ENCODE peak calls at places on chromosomes 13 and 19, in six cellular contexts. P, T, U, M, C and S are unnamed samples.
A peak's percentile ranks its signal among the peaks of the same experiment; 100 is the strongest.

GRCh38 chr19:46014534-46014933 is 8.3 kb downstream of the PGLYRP1 start:
- DNase-seq in C (no peak), P (no peak), U (no peak), T (no peak), M (no peak), S (no peak)

GRCh38 chr13:110017379-110017778 is 231.0 kb upstream of the IRS2 start:
- DNase-seq in P (no peak), C (peak; percentile 74), M (no peak), T (peak; percentile 89), U (no peak), S (peak; percentile 88)

GRCh38 chr13:73914119-73914518 is 220.1 kb downstream of the KLF12 start:
- DNase-seq in U (no peak), T (peak; percentile 70), P (no peak), C (no peak), M (no peak), S (no peak)

GRCh38 chr13:47813683-47814082 is 187.4 kb downstream of the SUCLA2 start:
- DNase-seq in T (no peak), M (no peak), U (no peak), C (no peak), P (no peak), S (no peak)

GRCh38 chr13:61873717-61874116 is 458.1 kb upstream of the PCDH20 start:
- DNase-seq in C (no peak), T (no peak), U (no peak), M (no peak), P (no peak), S (no peak)

GRCh38 chr19:51751655-51752054 is at the start of gene FPR1:
- DNase-seq in C (peak; percentile 55), T (no peak), P (no peak), U (no peak), M (no peak), S (peak; percentile 60)

GRCh38 chr13:66469745-66470144 is 760.4 kb downstream of the PCDH9 start:
- DNase-seq in M (no peak), U (peak; percentile 6), P (no peak), T (no peak), C (no peak), S (no peak)

GRCh38 chr13:110555601-110556223 is 5.8 kb downstream of the RAB20 start:
- DNase-seq in C (no peak), T (no peak), P (no peak), U (no peak), M (peak; percentile 23), S (peak; percentile 3)

GRCh38 chr19:54431255-54431838 is 16.1 kb downstream of the TTYH1 start:
- DNase-seq in P (no peak), M (no peak), C (peak; percentile 48), U (no peak), T (no peak), S (peak; percentile 96)

GRCh38 chr13:19075418-19075817 is 106.2 kb downstream of the TUBA3C start:
- DNase-seq in P (no peak), T (no peak), M (no peak), U (no peak), C (no peak), S (no peak)

GRCh38 chr19:6639439-6639838 is 30.5 kb downstream of the TNFSF14 start:
- DNase-seq in U (no peak), C (no peak), P (no peak), T (peak; percentile 50), M (no peak), S (peak; percentile 63)

GRCh38 chr13:111915104-111915551 is 151.8 kb upstream of the SOX1 start:
- DNase-seq in P (no peak), T (no peak), M (no peak), C (no peak), U (no peak), S (no peak)

GRCh38 chr13:64234255-64234654 is 2818.6 kb upstream of the PCDH20 start:
- DNase-seq in C (no peak), P (no peak), T (no peak), M (no peak), U (no peak), S (peak; percentile 39)

GRCh38 chr13:29362849-29363604 is 232.5 kb downstream of the SLC7A1 start:
- DNase-seq in U (peak; percentile 79), P (peak; percentile 78), M (peak; percentile 51), C (peak; percentile 28), T (peak; percentile 68), S (peak; percentile 69)

GRCh38 chr13:59318320-59318930 is 845.3 kb downstream of the DIAPH3 start:
- DNase-seq in T (peak; percentile 61), C (peak; percentile 2), P (peak; percentile 91), U (peak; percentile 44), M (peak; percentile 54), S (peak; percentile 65)

GRCh38 chr13:98327326-98328314 is 150.6 kb upstream of the RNF113B start:
- DNase-seq in T (peak; percentile 62), U (no peak), C (no peak), M (no peak), P (peak; percentile 91), S (no peak)

GRCh38 chr13:111114362-111115050 is 604 bp upstream of the ARHGEF7 start:
- DNase-seq in P (peak; percentile 53), C (no peak), T (peak; percentile 91), U (peak; percentile 77), M (peak; percentile 26), S (no peak)

GRCh38 chr13:44322928-44323327 is 50.7 kb upstream of the SERP2 start:
- DNase-seq in U (no peak), P (no peak), T (no peak), M (no peak), C (no peak), S (peak; percentile 65)

GRCh38 chr13:45331123-45331619 is 9.8 kb downstream of the TPT1 start:
- DNase-seq in M (no peak), P (no peak), T (no peak), U (no peak), C (no peak), S (no peak)

GRCh38 chr19:19538077-19538764 is at the start of gene CILP2:
- DNase-seq in P (peak; percentile 86), T (peak; percentile 53), U (peak; percentile 96), C (no peak), M (no peak), S (peak; percentile 28)

GRCh38 chr13:112744306-112745021 is 54.6 kb downstream of the ATP11A start:
- DNase-seq in C (no peak), T (peak; percentile 78), M (no peak), U (no peak), P (no peak), S (no peak)

GRCh38 chr13:73158851-73159250 is 100.0 kb downstream of the KLF5 start:
- DNase-seq in P (no peak), U (no peak), T (peak; percentile 80), M (no peak), C (no peak), S (peak; percentile 43)

GRCh38 chr13:108269601-108270328 is at the start of gene TNFSF13B:
- DNase-seq in T (peak; percentile 59), U (peak; percentile 15), P (peak; percentile 53), C (no peak), M (peak; percentile 70), S (no peak)

GRCh38 chr19:50906217-50906616 is 5.0 kb downstream of the KLK4 start:
- DNase-seq in P (peak; percentile 84), M (no peak), U (peak; percentile 57), T (peak; percentile 41), C (no peak), S (peak; percentile 73)

GRCh38 chr13:102286326-102286725 is 115.5 kb downstream of the FGF14 start:
- DNase-seq in U (no peak), C (no peak), T (peak; percentile 97), M (no peak), P (no peak), S (peak; percentile 52)

GRCh38 chr19:58399903-58400637 is 4.6 kb downstream of the RNF225 start:
- DNase-seq in P (no peak), U (peak; percentile 82), C (no peak), M (no peak), T (peak; percentile 36), S (no peak)

GRCh38 chr13:46339035-46339666 is 47.9 kb downstream of the RUBCNL start:
- DNase-seq in T (peak; percentile 68), M (no peak), P (no peak), C (no peak), U (no peak), S (peak; percentile 89)

GRCh38 chr13:25725104-25725503 is 326.7 kb downstream of the SHISA2 start:
- DNase-seq in C (no peak), T (no peak), U (no peak), P (peak; percentile 25), M (no peak), S (no peak)

GRCh38 chr13:22061806-22062391 is 391.0 kb downstream of the FGF9 start:
- DNase-seq in M (peak; percentile 36), T (no peak), P (no peak), U (no peak), C (no peak), S (no peak)

GRCh38 chr19:30870861-30871260 is 478.4 kb downstream of the TSHZ3 start:
- DNase-seq in M (no peak), T (peak; percentile 18), U (peak; percentile 39), C (no peak), P (no peak), S (no peak)

GRCh38 chr19:54299126-54299498 is 13.9 kb downstream of the LILRA5 start:
- DNase-seq in M (no peak), U (no peak), T (no peak), P (no peak), C (no peak), S (no peak)

GRCh38 chr19:16076958-16077611 is 790 bp downstream of the TPM4 start:
- DNase-seq in P (peak; percentile 73), T (peak; percentile 71), C (no peak), U (peak; percentile 70), M (peak; percentile 30), S (no peak)

GRCh38 chr19:670609-671075 is 5.5 kb upstream of the FSTL3 start:
- DNase-seq in C (no peak), U (no peak), T (peak; percentile 23), P (no peak), M (no peak), S (no peak)

GRCh38 chr19:38618590-38619360 is at the start of gene EIF3K:
- DNase-seq in U (peak; percentile 99), P (peak; percentile 100), M (peak; percentile 99), C (peak; percentile 97), T (peak; percentile 99), S (peak; percentile 98)
- TF ChIP-seq EZH2phosphoT487 in U (no peak), P (no peak), M (no peak), C (no peak), T (no peak), S (no peak)

GRCh38 chr19:41928221-41928683 is at the start of gene ERFL:
- DNase-seq in U (peak; percentile 68), P (peak; percentile 52), T (peak; percentile 51), C (no peak), M (peak; percentile 13), S (no peak)
- H3K9ac ChIP-seq in U (no peak within 1 kb of the TSS), P (no peak within 1 kb of the TSS), T (peak within 1 kb of the TSS; percentile 28), C (peak within 1 kb of the TSS; percentile 66), M (no peak within 1 kb of the TSS), S (no peak within 1 kb of the TSS)

DNA sequence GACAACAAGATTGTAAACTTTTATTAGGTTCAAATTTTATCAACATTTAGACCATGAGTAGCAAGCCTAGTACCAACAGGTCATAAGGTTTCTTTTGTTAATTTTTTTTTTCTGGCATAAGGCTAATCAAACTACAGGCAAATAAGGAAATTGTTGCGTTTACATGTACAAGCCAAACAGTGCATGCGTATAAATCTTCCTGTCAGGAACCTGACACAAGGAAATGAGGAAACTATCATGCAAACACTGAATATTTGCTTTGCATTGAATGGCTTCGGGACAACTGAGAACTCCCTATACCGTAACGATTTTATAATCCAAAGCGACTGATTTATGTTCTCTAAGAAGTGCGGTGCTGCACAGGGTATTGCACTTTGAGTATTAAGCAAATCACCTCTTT is 133.0 kb upstream of the TRPC4 start:
- DNase-seq in C (no peak), T (no peak), U (no peak), P (no peak), M (no peak), S (peak; percentile 6)
- TF ChIP-seq EZH2phosphoT487 in C (no peak), T (no peak), U (no peak), P (no peak), M (no peak), S (no peak)

GRCh38 chr13:99374169-99374991 is 67.2 kb upstream of the GPR183 start:
- DNase-seq in P (no peak), M (no peak), T (no peak), C (no peak), U (no peak), S (no peak)
- H3K9ac ChIP-seq in P (no peak overlapping the region), M (no peak overlapping the region), T (no peak overlapping the region), C (no peak overlapping the region), U (no peak overlapping the region), S (no peak overlapping the region)